ENCODE peak calls at places on chromosomes 5 and 9, in nine cellular contexts. One of them, this sample, is unnamed.
A peak's percentile ranks its signal among the peaks of the same experiment; 100 is the strongest.

GRCh38 chr5:6579535-6579934 is 53.3 kb downstream of the NSUN2 start:
- DNase-seq in NCI-H1105: no peak
- DNase-seq in activated T-cell treated with anti-CD3 and anti-CD28 coated beads for 1 hour: no peak
- DNase-seq in cardiac muscle cell: no peak
- DNase-seq in hippocampal formation: no peak
- DNase-seq in stimulated activated CD8-positive, alpha-beta memory T cell treated with anti-CD3 and anti-CD28 coated beads, Interleukin-15, amount 100 ng/mL, for 24 hours: no peak
- DNase-seq in aorta: no peak
- DNase-seq in renal cortical epithelial cell: no peak
- DNase-seq in SW480: no peak
- DNase-seq in this sample: no peak

GRCh38 chr5:370959-371810 is 49.7 kb downstream of the AHRR start:
- DNase-seq in renal cortical epithelial cell: no peak
- DNase-seq in activated T-cell treated with anti-CD3 and anti-CD28 coated beads for 1 hour: no peak
- DNase-seq in NCI-H1105: no peak
- DNase-seq in SW480: no peak
- DNase-seq in stimulated activated CD8-positive, alpha-beta memory T cell treated with anti-CD3 and anti-CD28 coated beads, Interleukin-15, amount 100 ng/mL, for 24 hours: no peak
- DNase-seq in cardiac muscle cell: no peak
- DNase-seq in aorta: peak; percentile 57
- DNase-seq in hippocampal formation: no peak
- DNase-seq in this sample: no peak

GRCh38 chr9:80592413-80592812 is 1020.6 kb downstream of the TLE4 start:
- DNase-seq in NCI-H1105: no peak
- DNase-seq in renal cortical epithelial cell: no peak
- DNase-seq in SW480: no peak
- DNase-seq in hippocampal formation: no peak
- DNase-seq in stimulated activated CD8-positive, alpha-beta memory T cell treated with anti-CD3 and anti-CD28 coated beads, Interleukin-15, amount 100 ng/mL, for 24 hours: no peak
- DNase-seq in activated T-cell treated with anti-CD3 and anti-CD28 coated beads for 1 hour: no peak
- DNase-seq in aorta: no peak
- DNase-seq in cardiac muscle cell: no peak
- DNase-seq in this sample: no peak

GRCh38 chr9:129822825-129823162 is 1.1 kb downstream of the TOR1A start:
- DNase-seq in aorta: no peak
- DNase-seq in activated T-cell treated with anti-CD3 and anti-CD28 coated beads for 1 hour: no peak
- DNase-seq in hippocampal formation: no peak
- DNase-seq in renal cortical epithelial cell: no peak
- DNase-seq in cardiac muscle cell: peak; percentile 16
- DNase-seq in stimulated activated CD8-positive, alpha-beta memory T cell treated with anti-CD3 and anti-CD28 coated beads, Interleukin-15, amount 100 ng/mL, for 24 hours: no peak
- DNase-seq in NCI-H1105: no peak
- DNase-seq in SW480: no peak
- DNase-seq in this sample: no peak

GRCh38 chr5:81506900-81507588 is 113.1 kb upstream of the ACOT12 start:
- DNase-seq in NCI-H1105: peak; percentile 35
- DNase-seq in activated T-cell treated with anti-CD3 and anti-CD28 coated beads for 1 hour: peak; percentile 2
- DNase-seq in hippocampal formation: peak; percentile 57
- DNase-seq in cardiac muscle cell: peak; percentile 94
- DNase-seq in stimulated activated CD8-positive, alpha-beta memory T cell treated with anti-CD3 and anti-CD28 coated beads, Interleukin-15, amount 100 ng/mL, for 24 hours: no peak
- DNase-seq in aorta: no peak
- DNase-seq in renal cortical epithelial cell: peak; percentile 87
- DNase-seq in SW480: peak; percentile 81
- DNase-seq in this sample: no peak

GRCh38 chr5:167528651-167529050 is 762.8 kb upstream of the WWC1 start:
- DNase-seq in hippocampal formation: no peak
- DNase-seq in aorta: no peak
- DNase-seq in NCI-H1105: no peak
- DNase-seq in activated T-cell treated with anti-CD3 and anti-CD28 coated beads for 1 hour: no peak
- DNase-seq in stimulated activated CD8-positive, alpha-beta memory T cell treated with anti-CD3 and anti-CD28 coated beads, Interleukin-15, amount 100 ng/mL, for 24 hours: no peak
- DNase-seq in renal cortical epithelial cell: no peak
- DNase-seq in SW480: no peak
- DNase-seq in cardiac muscle cell: no peak
- DNase-seq in this sample: no peak

GRCh38 chr5:73250645-73251044 is 77.7 kb downstream of the TMEM174 start:
- DNase-seq in renal cortical epithelial cell: no peak
- DNase-seq in SW480: no peak
- DNase-seq in aorta: no peak
- DNase-seq in cardiac muscle cell: no peak
- DNase-seq in stimulated activated CD8-positive, alpha-beta memory T cell treated with anti-CD3 and anti-CD28 coated beads, Interleukin-15, amount 100 ng/mL, for 24 hours: no peak
- DNase-seq in NCI-H1105: no peak
- DNase-seq in hippocampal formation: no peak
- DNase-seq in activated T-cell treated with anti-CD3 and anti-CD28 coated beads for 1 hour: no peak
- DNase-seq in this sample: no peak

GRCh38 chr5:89147026-89147425 is 264.0 kb upstream of the MEF2C start:
- DNase-seq in hippocampal formation: no peak
- DNase-seq in renal cortical epithelial cell: no peak
- DNase-seq in aorta: no peak
- DNase-seq in cardiac muscle cell: no peak
- DNase-seq in stimulated activated CD8-positive, alpha-beta memory T cell treated with anti-CD3 and anti-CD28 coated beads, Interleukin-15, amount 100 ng/mL, for 24 hours: no peak
- DNase-seq in NCI-H1105: no peak
- DNase-seq in activated T-cell treated with anti-CD3 and anti-CD28 coated beads for 1 hour: no peak
- DNase-seq in SW480: no peak
- DNase-seq in this sample: no peak

GRCh38 chr5:1240496-1241260 is 15.5 kb downstream of the SLC6A18 start:
- DNase-seq in renal cortical epithelial cell: no peak
- DNase-seq in aorta: no peak
- DNase-seq in stimulated activated CD8-positive, alpha-beta memory T cell treated with anti-CD3 and anti-CD28 coated beads, Interleukin-15, amount 100 ng/mL, for 24 hours: no peak
- DNase-seq in activated T-cell treated with anti-CD3 and anti-CD28 coated beads for 1 hour: no peak
- DNase-seq in cardiac muscle cell: no peak
- DNase-seq in hippocampal formation: no peak
- DNase-seq in SW480: no peak
- DNase-seq in NCI-H1105: no peak
- DNase-seq in this sample: no peak

GRCh38 chr9:95757026-95757425 is 118.5 kb upstream of the ERCC6L2 start:
- DNase-seq in hippocampal formation: no peak
- DNase-seq in SW480: no peak
- DNase-seq in aorta: no peak
- DNase-seq in stimulated activated CD8-positive, alpha-beta memory T cell treated with anti-CD3 and anti-CD28 coated beads, Interleukin-15, amount 100 ng/mL, for 24 hours: no peak
- DNase-seq in NCI-H1105: no peak
- DNase-seq in renal cortical epithelial cell: peak; percentile 57
- DNase-seq in activated T-cell treated with anti-CD3 and anti-CD28 coated beads for 1 hour: no peak
- DNase-seq in cardiac muscle cell: peak; percentile 95
- DNase-seq in this sample: no peak

GRCh38 chr9:94874316-94874715 is 147.8 kb downstream of the AOPEP start:
- DNase-seq in renal cortical epithelial cell: peak; percentile 71
- DNase-seq in stimulated activated CD8-positive, alpha-beta memory T cell treated with anti-CD3 and anti-CD28 coated beads, Interleukin-15, amount 100 ng/mL, for 24 hours: no peak
- DNase-seq in cardiac muscle cell: peak; percentile 82
- DNase-seq in SW480: no peak
- DNase-seq in aorta: no peak
- DNase-seq in activated T-cell treated with anti-CD3 and anti-CD28 coated beads for 1 hour: no peak
- DNase-seq in NCI-H1105: no peak
- DNase-seq in hippocampal formation: no peak
- DNase-seq in this sample: no peak

GRCh38 chr9:21685502-21685901 is 116.9 kb upstream of the MTAP start:
- DNase-seq in SW480: no peak
- DNase-seq in stimulated activated CD8-positive, alpha-beta memory T cell treated with anti-CD3 and anti-CD28 coated beads, Interleukin-15, amount 100 ng/mL, for 24 hours: no peak
- DNase-seq in cardiac muscle cell: no peak
- DNase-seq in hippocampal formation: no peak
- DNase-seq in NCI-H1105: no peak
- DNase-seq in activated T-cell treated with anti-CD3 and anti-CD28 coated beads for 1 hour: no peak
- DNase-seq in renal cortical epithelial cell: no peak
- DNase-seq in aorta: no peak
- DNase-seq in this sample: no peak

GRCh38 chr5:170109059-170110031 is 3.6 kb downstream of the FOXI1 start:
- DNase-seq in aorta: no peak
- DNase-seq in renal cortical epithelial cell: no peak
- DNase-seq in hippocampal formation: no peak
- DNase-seq in NCI-H1105: no peak
- DNase-seq in stimulated activated CD8-positive, alpha-beta memory T cell treated with anti-CD3 and anti-CD28 coated beads, Interleukin-15, amount 100 ng/mL, for 24 hours: no peak
- DNase-seq in SW480: no peak
- DNase-seq in cardiac muscle cell: no peak
- DNase-seq in activated T-cell treated with anti-CD3 and anti-CD28 coated beads for 1 hour: no peak
- DNase-seq in this sample: no peak

GRCh38 chr5:180873628-180874520 is 12.8 kb upstream of the ZFP62 start:
- DNase-seq in activated T-cell treated with anti-CD3 and anti-CD28 coated beads for 1 hour: no peak
- DNase-seq in cardiac muscle cell: peak; percentile 36
- DNase-seq in aorta: no peak
- DNase-seq in hippocampal formation: peak; percentile 6
- DNase-seq in NCI-H1105: no peak
- DNase-seq in SW480: peak; percentile 36
- DNase-seq in renal cortical epithelial cell: no peak
- DNase-seq in stimulated activated CD8-positive, alpha-beta memory T cell treated with anti-CD3 and anti-CD28 coated beads, Interleukin-15, amount 100 ng/mL, for 24 hours: no peak
- DNase-seq in this sample: peak; percentile 45

GRCh38 chr5:174624754-174625506 is 99.5 kb upstream of the MSX2 start:
- DNase-seq in NCI-H1105: no peak
- DNase-seq in renal cortical epithelial cell: no peak
- DNase-seq in aorta: no peak
- DNase-seq in activated T-cell treated with anti-CD3 and anti-CD28 coated beads for 1 hour: no peak
- DNase-seq in SW480: no peak
- DNase-seq in cardiac muscle cell: peak; percentile 81
- DNase-seq in hippocampal formation: no peak
- DNase-seq in stimulated activated CD8-positive, alpha-beta memory T cell treated with anti-CD3 and anti-CD28 coated beads, Interleukin-15, amount 100 ng/mL, for 24 hours: no peak
- DNase-seq in this sample: no peak

GRCh38 chr5:116614603-116614920 is 39.9 kb upstream of the SEMA6A start:
- DNase-seq in aorta: no peak
- DNase-seq in renal cortical epithelial cell: peak; percentile 92
- DNase-seq in SW480: no peak
- DNase-seq in NCI-H1105: no peak
- DNase-seq in cardiac muscle cell: no peak
- DNase-seq in activated T-cell treated with anti-CD3 and anti-CD28 coated beads for 1 hour: no peak
- DNase-seq in hippocampal formation: no peak
- DNase-seq in stimulated activated CD8-positive, alpha-beta memory T cell treated with anti-CD3 and anti-CD28 coated beads, Interleukin-15, amount 100 ng/mL, for 24 hours: no peak
- DNase-seq in this sample: no peak

GRCh38 chr5:32542216-32543059 is 42.9 kb upstream of the SUB1 start:
- DNase-seq in renal cortical epithelial cell: no peak
- DNase-seq in stimulated activated CD8-positive, alpha-beta memory T cell treated with anti-CD3 and anti-CD28 coated beads, Interleukin-15, amount 100 ng/mL, for 24 hours: no peak
- DNase-seq in SW480: no peak
- DNase-seq in cardiac muscle cell: peak; percentile 56
- DNase-seq in activated T-cell treated with anti-CD3 and anti-CD28 coated beads for 1 hour: no peak
- DNase-seq in NCI-H1105: no peak
- DNase-seq in aorta: no peak
- DNase-seq in hippocampal formation: no peak
- DNase-seq in this sample: no peak

This sample was measured in CD8-positive, alpha-beta T cell.